ENCODE peak calls at places on chromosomes 2 and 18, in five cellular contexts. W is HepG2, D is uterus, I is A549, K is transverse colon. A is an unnamed sample.
A peak's percentile ranks its signal among the peaks of the same experiment; 100 is the strongest.

GRCh38 chr2:191488135-191488534 is 189.8 kb upstream of the NABP1 start:
- DNase-seq in I (no peak), W (no peak), D (no peak), K (peak; percentile 59), A (no peak)

GRCh38 chr2:109611467-109612095 is 2.2 kb downstream of the SEPTIN10 start:
- DNase-seq in I (no peak), W (peak; percentile 35), D (no peak), K (no peak), A (no peak)

GRCh38 chr2:212328129-212328528 is 210.5 kb downstream of the ERBB4 start:
- DNase-seq in D (no peak), K (no peak), W (no peak), I (no peak), A (no peak)

GRCh38 chr2:234446404-234447076 is 50.3 kb downstream of the ARL4C start:
- DNase-seq in K (peak; percentile 71), D (peak; percentile 22), W (no peak), I (no peak), A (peak; percentile 41)

GRCh38 chr2:177670791-177671528 is 278.4 kb downstream of the AGPS start:
- DNase-seq in K (no peak), W (no peak), D (no peak), I (no peak), A (no peak)

GRCh38 chr2:127020536-127020935 is 86.4 kb downstream of the BIN1 start:
- DNase-seq in I (no peak), D (no peak), W (no peak), K (no peak), A (no peak)

GRCh38 chr2:56260415-56260814 is 76.6 kb downstream of the CCDC85A start:
- DNase-seq in D (no peak), W (no peak), I (no peak), K (no peak), A (no peak)

GRCh38 chr2:203870481-203870880 is 2.9 kb downstream of the CTLA4 start:
- DNase-seq in K (no peak), D (no peak), W (no peak), I (no peak), A (no peak)

GRCh38 chr2:171712051-171712450 is 24.8 kb downstream of the DYNC1I2 start:
- DNase-seq in K (no peak), W (no peak), I (no peak), D (no peak), A (no peak)

GRCh38 chr2:161419338-161419965 is 3.4 kb downstream of the TBR1 start:
- DNase-seq in K (no peak), I (no peak), D (no peak), W (no peak), A (no peak)

GRCh38 chr2:119683717-119684443 is 4.9 kb downstream of the TMEM177 start:
- DNase-seq in I (no peak), D (peak; percentile 34), W (no peak), K (no peak), A (no peak)

GRCh38 chr2:100884145-100884621 is 64.2 kb downstream of the NPAS2 start:
- DNase-seq in D (no peak), W (no peak), K (no peak), I (no peak), A (no peak)

GRCh38 chr18:457120-457519 is 43.4 kb downstream of the COLEC12 start:
- DNase-seq in W (no peak), D (peak; percentile 43), K (no peak), I (no peak), A (no peak)

GRCh38 chr2:101380376-101380775 is 6.9 kb downstream of the CREG2 start:
- DNase-seq in I (no peak), K (no peak), D (peak; percentile 69), W (no peak), A (no peak)

GRCh38 chr2:118845005-118845842 is 2.2 kb downstream of the EN1 start:
- DNase-seq in W (no peak), I (no peak), D (no peak), K (no peak), A (no peak)

GRCh38 chr2:239905306-239905705 is 119.8 kb downstream of the NDUFA10 start:
- DNase-seq in D (no peak), K (no peak), W (no peak), I (no peak), A (no peak)

GRCh38 chr2:118658581-118659248 is 188.7 kb downstream of the EN1 start:
- DNase-seq in K (no peak), W (no peak), D (no peak), I (no peak), A (no peak)

GRCh38 chr2:157181234-157181633 is 76.3 kb upstream of the GALNT5 start:
- DNase-seq in K (no peak), D (no peak), I (no peak), W (no peak), A (no peak)

GRCh38 chr2:25347205-25347815 is 5.6 kb upstream of the DNMT3A start:
- DNase-seq in K (no peak), I (no peak), W (no peak), D (no peak), A (no peak)

GRCh38 chr2:168312036-168312822 is 64.8 kb upstream of the STK39 start:
- DNase-seq in I (no peak), D (no peak), W (no peak), K (no peak), A (no peak)
- TF ChIP-seq POLR2A in I (no peak), D (no peak), W (no peak), K (no peak), A (no peak)

DNA sequence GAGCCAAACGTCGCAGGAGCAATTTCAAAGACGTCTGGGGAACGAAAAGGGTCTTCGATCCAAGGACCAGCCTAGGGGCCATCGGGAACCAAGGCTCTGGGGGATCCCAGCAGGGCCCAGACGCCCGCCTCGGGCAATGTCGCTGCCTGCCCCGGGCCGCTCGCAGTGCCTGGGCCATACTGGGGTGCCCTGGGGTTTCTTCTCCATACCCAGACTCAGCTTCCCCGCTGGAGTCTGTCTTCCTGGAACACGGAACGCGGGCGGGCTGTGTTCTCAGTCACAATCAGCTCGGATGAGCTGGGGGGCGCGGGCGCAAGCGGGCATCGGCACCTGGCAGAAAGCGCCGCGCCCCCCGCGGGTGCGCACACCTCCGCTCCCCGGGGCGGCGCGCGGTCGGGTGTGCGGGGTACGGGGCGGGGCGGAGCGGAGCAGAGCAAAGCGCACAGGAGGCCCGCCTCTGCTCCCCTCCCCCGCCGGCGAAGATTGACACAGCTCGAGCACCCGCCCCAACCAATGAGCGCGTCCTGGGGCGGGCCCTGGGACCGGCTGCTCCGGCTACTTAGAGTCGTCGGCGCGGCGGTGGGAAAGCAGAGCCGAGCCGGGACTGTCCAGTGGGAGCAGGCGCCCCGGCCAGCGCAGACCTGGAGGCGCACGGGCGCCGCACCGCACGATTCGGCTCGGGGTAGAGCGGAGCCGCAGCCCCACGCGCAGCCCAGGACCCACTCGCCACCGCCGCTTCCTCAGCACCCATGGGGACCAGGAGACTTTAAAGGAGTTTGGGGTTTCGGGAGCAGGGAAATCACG is at the start of gene LRATD1:
- DNase-seq in D (peak; percentile 80), K (peak; percentile 95), I (peak; percentile 27), W (peak; percentile 50), A (peak; percentile 92)
- TF ChIP-seq POLR2A in D (peak; percentile 89), K (peak; percentile 99), I (no peak), W (no peak), A (no peak)

GRCh38 chr2:48508461-48509124 is 21.4 kb upstream of the STON1 start:
- DNase-seq in I (no peak), D (no peak), K (peak; percentile 25), W (peak; percentile 75), A (peak; percentile 9)
- TF ChIP-seq POLR2A in I (no peak), D (no peak), K (no peak), W (no peak), A (no peak)

DNA sequence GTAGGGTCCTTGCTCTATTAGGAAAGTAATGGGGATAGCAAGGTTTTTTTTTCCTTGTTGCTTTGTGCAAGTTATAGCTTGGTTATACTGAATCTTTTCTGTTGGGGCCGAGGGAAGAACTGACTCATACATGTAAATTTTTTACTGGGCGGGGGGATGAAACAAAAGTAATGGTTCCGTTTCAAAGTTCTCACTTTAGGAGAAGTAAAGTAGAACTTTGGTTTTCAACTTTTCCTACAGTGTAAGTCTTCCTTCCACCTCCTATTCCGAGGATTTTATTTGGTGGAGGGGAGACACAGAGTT is 1.1 kb downstream of the AFTPH start:
- DNase-seq in K (peak; percentile 11), I (no peak), W (peak; percentile 28), D (no peak), A (no peak)
- TF ChIP-seq POLR2A in K (no peak), I (no peak), W (no peak), D (no peak), A (no peak)

GRCh38 chr2:200829258-200829655 is 17.5 kb downstream of the BZW1 start:
- DNase-seq in W (no peak), I (no peak), K (no peak), D (no peak), A (no peak)
- TF ChIP-seq POLR2A in W (no peak), I (no peak), K (no peak), D (no peak), A (no peak)

GRCh38 chr2:236731767-236732580 is 162.3 kb downstream of the ACKR3 start:
- DNase-seq in I (peak; percentile 10), D (peak; percentile 73), K (peak; percentile 49), W (no peak), A (peak; percentile 63)
- TF ChIP-seq POLR2A in I (no peak), D (no peak), K (no peak), W (no peak), A (no peak)